ENCODE peak calls at places on chromosomes 6 and 20, in eight cellular contexts. Q is PC-3, V is tibial artery, C is ovary, D is uterus, T is tibial nerve, Z is AG04450, I is spleen. M is an unnamed sample. For H3K27me3, the result is how much of the 10 kb centered on the place peaks cover.

GRCh38 chr6:107046316-107046715 is 18.3 kb downstream of the MTRES1 start:
- DNase-seq in Q (no peak), V (no peak), C (no peak), D (no peak), T (no peak), Z (no peak), I (no peak), M (no peak)

GRCh38 chr6:36577298-36577697 is 16.9 kb upstream of the SRSF3 start:
- DNase-seq in Q (peak), V (no peak), C (no peak), D (no peak), T (peak), Z (peak), I (no peak), M (no peak)

GRCh38 chr20:44917399-44917798 is 7.5 kb downstream of the PABPC1L start:
- DNase-seq in Q (no peak), V (no peak), C (no peak), D (no peak), T (no peak), Z (no peak), I (no peak), M (no peak)

GRCh38 chr20:61731363-61732181 is 334.1 kb downstream of the TAF4 start:
- DNase-seq in Q (peak), V (no peak), C (no peak), D (no peak), T (no peak), Z (peak), I (peak), M (no peak)

GRCh38 chr20:40692240-40693011 is 3.4 kb upstream of the MAFB start:
- DNase-seq in Q (no peak), V (no peak), C (no peak), D (no peak), T (no peak), Z (no peak), I (no peak), M (no peak)

GRCh38 chr6:13304580-13305255 is 23.6 kb downstream of the TBC1D7 start:
- DNase-seq in Q (no peak), V (no peak), C (no peak), D (no peak), T (no peak), Z (no peak), I (no peak), M (no peak)

GRCh38 chr6:152552616-152553209 is 84.4 kb downstream of the SYNE1 start:
- DNase-seq in Q (peak), V (peak), C (peak), D (peak), T (peak), Z (peak), I (peak), M (no peak)

GRCh38 chr20:31720486-31721407 is 1.9 kb downstream of the BCL2L1 start:
- DNase-seq in Q (peak), V (no peak), C (no peak), D (no peak), T (no peak), Z (no peak), I (no peak), M (no peak)

GRCh38 chr20:59643616-59644061 is 39.3 kb downstream of the PHACTR3 start:
- DNase-seq in Q (no peak), V (no peak), C (no peak), D (no peak), T (no peak), Z (no peak), I (peak), M (peak)

GRCh38 chr20:577167-577791 is 32.8 kb downstream of the TCF15 start:
- DNase-seq in Q (peak), V (no peak), C (no peak), D (no peak), T (no peak), Z (no peak), I (no peak), M (no peak)
- TF ChIP-seq CTCF in Q (peak), V (no peak), C (no peak), D (no peak), T (no peak), Z (peak), I (no peak), M (no peak)

GRCh38 chr20:57717797-57718196 is 8.0 kb upstream of the PMEPA1 start:
- DNase-seq in Q (peak), V (no peak), C (no peak), D (no peak), T (no peak), Z (no peak), I (no peak), M (no peak)
- H3K4me3 ChIP-seq in Q (peak), V (no peak), C (no peak), D (no peak), T (no peak), Z (no peak), I (no peak), M (no peak)

GRCh38 chr6:159935065-159935464 is 33.8 kb upstream of the IGF2R start:
- DNase-seq in Q (peak), V (no peak), C (no peak), D (no peak), T (no peak), Z (no peak), I (no peak), M (no peak)
- H3K27me3 ChIP-seq in Q (under half), V (under half), C (under half), D (under half), T (under half), Z (under half), I (under half), M (under half)

GRCh38 chr6:35496851-35497570 is at the start of gene TEAD3:
- DNase-seq in Q (peak), V (peak), C (peak), D (peak), T (peak), Z (no peak), I (peak), M (no peak)
- TF ChIP-seq CTCF in Q (peak), V (no peak), C (no peak), D (no peak), T (no peak), Z (no peak), I (no peak), M (no peak)

GRCh38 chr20:5529331-5530142 is 212.8 kb upstream of the PROKR2 start:
- DNase-seq in Q (peak), V (peak), C (peak), D (peak), T (peak), Z (peak), I (peak), M (peak)
- H3K4me3 ChIP-seq in Q (peak), V (no peak), C (no peak), D (no peak), T (no peak), Z (no peak), I (no peak), M (peak)

GRCh38 chr20:57128051-57128757 is 138.2 kb downstream of the BMP7 start:
- DNase-seq in Q (no peak), V (no peak), C (no peak), D (no peak), T (no peak), Z (no peak), I (no peak), M (no peak)

GRCh38 chr20:57131601-57132391 is 134.6 kb downstream of the BMP7 start:
- DNase-seq in Q (no peak), V (peak), C (no peak), D (no peak), T (no peak), Z (no peak), I (peak), M (no peak)

GRCh38 chr20:57129303-57129702 is 137.1 kb downstream of the BMP7 start:
- DNase-seq in Q (no peak), V (no peak), C (no peak), D (no peak), T (no peak), Z (no peak), I (no peak), M (no peak)

GRCh38 chr20:57131077-57131476 is 135.4 kb downstream of the BMP7 start:
- DNase-seq in Q (no peak), V (peak), C (no peak), D (no peak), T (no peak), Z (no peak), I (peak), M (no peak)

GRCh38 chr20:57130160-57130772 is 136.2 kb downstream of the BMP7 start:
- DNase-seq in Q (peak), V (peak), C (no peak), D (no peak), T (no peak), Z (no peak), I (no peak), M (no peak)
- H3K27me3 ChIP-seq in Q (half or more), V (under half), C (under half), D (under half), T (under half), Z (under half), I (under half), M (under half)

DNA sequence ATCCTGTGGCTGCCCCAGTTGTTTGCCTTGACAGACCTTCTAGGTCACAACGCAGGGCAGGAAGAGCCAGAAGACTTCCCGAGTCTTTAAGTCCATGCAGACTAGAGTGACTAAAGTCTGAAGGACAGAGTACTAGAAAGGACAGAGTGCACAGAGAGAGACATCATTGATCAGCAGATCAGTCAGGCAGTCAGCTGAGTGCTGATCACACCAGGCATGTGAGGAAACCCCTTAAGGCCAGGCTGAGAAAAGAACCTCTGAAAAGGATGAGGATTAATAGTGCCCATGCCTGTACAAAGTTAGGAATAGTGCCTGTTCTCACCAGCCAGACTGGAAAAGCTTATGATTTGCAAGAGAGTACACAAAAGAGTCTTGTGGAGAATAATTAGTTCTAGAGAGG is 91.3 kb downstream of the CFAP61 start:
- DNase-seq in Q (no peak), V (no peak), C (no peak), D (no peak), T (no peak), Z (no peak), I (no peak), M (no peak)
- TF ChIP-seq CTCF in Q (no peak), V (no peak), C (no peak), D (no peak), T (no peak), Z (no peak), I (no peak), M (no peak)

DNA sequence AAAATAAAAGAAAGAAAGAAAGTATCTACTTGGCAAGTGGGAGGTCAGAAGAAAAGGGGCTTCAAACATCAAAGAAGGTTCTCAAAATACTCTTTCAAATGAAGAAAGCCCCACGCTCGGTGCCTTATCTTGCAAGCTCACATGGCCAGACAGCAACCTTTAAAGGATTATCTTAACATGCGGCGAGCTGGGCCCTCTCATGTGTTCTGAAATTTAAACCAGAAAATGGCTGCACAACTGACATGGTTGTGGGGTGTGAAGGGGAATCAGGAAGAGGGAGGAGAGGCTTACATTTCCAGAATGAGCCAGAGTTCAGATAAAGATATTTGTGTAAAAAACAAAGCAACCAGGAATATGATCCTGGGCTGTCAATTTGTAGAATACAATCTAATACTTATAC is 363.1 kb downstream of the PRKN start:
- DNase-seq in Q (no peak), V (no peak), C (no peak), D (no peak), T (no peak), Z (no peak), I (no peak), M (no peak)
- H3K4me3 ChIP-seq in Q (no peak), V (no peak), C (no peak), D (no peak), T (no peak), Z (no peak), I (no peak), M (no peak)